ENCODE peak calls at places on chromosomes 2 and 18, in five cellular contexts. L is CD8-positive, alpha-beta T cell; Z is H1; G is Peyer's patch; N is coronary artery. U is an unnamed sample.

GRCh38 chr2:26555246-26556133 is 77.6 kb upstream of the OTOF start:
- DNase-seq in L (no peak), Z (no peak), G (no peak), N (no peak), U (no peak)

GRCh38 chr18:36195427-36196122 is 8.3 kb downstream of the MOCOS start:
- DNase-seq in L (no peak), Z (no peak), G (no peak), N (no peak), U (no peak)

GRCh38 chr2:200258881-200259576 is 47.5 kb upstream of the SPATS2L start:
- DNase-seq in L (no peak), Z (no peak), G (no peak), N (no peak), U (no peak)

GRCh38 chr18:35114305-35114704 is 73.1 kb downstream of the MAPRE2 start:
- DNase-seq in L (no peak), Z (no peak), G (no peak), N (no peak), U (no peak)

GRCh38 chr2:24779121-24779520 is 14.1 kb downstream of the PTRHD1 start:
- DNase-seq in L (no peak), Z (peak; percentile 16), G (no peak), N (no peak), U (no peak)

GRCh38 chr2:160140471-160140870 is 59.6 kb downstream of the ITGB6 start:
- DNase-seq in L (no peak), Z (no peak), G (no peak), N (no peak), U (peak; percentile 25)

GRCh38 chr2:79530443-79530842 is 17.6 kb downstream of the CTNNA2 start:
- DNase-seq in L (no peak), Z (no peak), G (no peak), N (no peak), U (no peak)

GRCh38 chr2:48723125-48723524 is 32.4 kb downstream of the LHCGR start:
- DNase-seq in L (no peak), Z (no peak), G (no peak), N (no peak), U (peak; percentile 42)

GRCh38 chr2:9380702-9381628 is 42.4 kb downstream of the ITGB1BP1 start:
- DNase-seq in L (no peak), Z (no peak), G (peak; percentile 45), N (no peak), U (peak; percentile 98)

GRCh38 chr2:47048801-47049480 is 106.2 kb downstream of the STPG4 start:
- DNase-seq in L (peak; percentile 12), Z (no peak), G (no peak), N (no peak), U (no peak)

GRCh38 chr18:3481696-3482210 is 31.8 kb downstream of the TGIF1 start:
- DNase-seq in L (no peak), Z (peak; percentile 61), G (no peak), N (no peak), U (no peak)

GRCh38 chr2:54904836-54905235 is 145.4 kb downstream of the RTN4 start:
- DNase-seq in L (no peak), Z (no peak), G (peak; percentile 74), N (no peak), U (no peak)

GRCh38 chr2:157751462-157752058 is 122.9 kb upstream of the ACVR1C start:
- DNase-seq in L (peak; percentile 17), Z (peak; percentile 76), G (no peak), N (no peak), U (no peak)

GRCh38 chr2:106839849-106840595 is 45.9 kb downstream of the ST6GAL2 start:
- DNase-seq in L (no peak), Z (peak; percentile 67), G (no peak), N (no peak), U (peak; percentile 16)

GRCh38 chr2:15159751-15160177 is 401.4 kb downstream of the NBAS start:
- DNase-seq in L (no peak), Z (no peak), G (no peak), N (no peak), U (peak; percentile 60)

GRCh38 chr2:135996304-135996703 is 10.9 kb upstream of the DARS1 start:
- DNase-seq in L (no peak), Z (no peak), G (no peak), N (no peak), U (no peak)

GRCh38 chr2:181357979-181358378 is 99.2 kb upstream of the ITGA4 start:
- DNase-seq in L (no peak), Z (no peak), G (no peak), N (no peak), U (no peak)

GRCh38 chr2:179265082-179265575 is 497 bp upstream of the SESTD1 start:
- DNase-seq in L (no peak), Z (no peak), G (no peak), N (no peak), U (no peak)

GRCh38 chr18:50201476-50201875 is 6.5 kb upstream of the MYO5B start:
- DNase-seq in L (no peak), Z (no peak), G (no peak), N (no peak), U (no peak)

GRCh38 chr2:53632714-53633113 is 134.9 kb upstream of the CHAC2 start:
- DNase-seq in L (no peak), Z (no peak), G (no peak), N (no peak), U (no peak)

GRCh38 chr2:42808301-42808700 is 15.9 kb upstream of the HAAO start:
- DNase-seq in L (no peak), Z (peak; percentile 39), G (no peak), N (no peak), U (no peak)

GRCh38 chr2:120622886-120623753 is 112.5 kb upstream of the GLI2 start:
- DNase-seq in L (no peak), Z (no peak), G (no peak), N (no peak), U (no peak)

GRCh38 chr2:204180671-204181070 is 244.1 kb downstream of the ICOS start:
- DNase-seq in L (no peak), Z (no peak), G (no peak), N (no peak), U (no peak)

GRCh38 chr2:162058973-162059668 is 14.9 kb downstream of the DPP4 start:
- DNase-seq in L (no peak), Z (no peak), G (no peak), N (no peak), U (no peak)

GRCh38 chr2:68605939-68606338 is 37.4 kb upstream of the PROKR1 start:
- DNase-seq in L (no peak), Z (no peak), G (no peak), N (no peak), U (no peak)

GRCh38 chr2:239695728-239696240 is 295.0 kb upstream of the HDAC4 start:
- DNase-seq in L (no peak), Z (no peak), G (no peak), N (no peak), U (no peak)

GRCh38 chr2:26399781-26400376 is 1.8 kb upstream of the DRC1 start:
- DNase-seq in L (no peak), Z (no peak), G (no peak), N (no peak), U (no peak)

GRCh38 chr2:169828141-169828811 is 1.0 kb downstream of the UBR3 start:
- DNase-seq in L (peak; percentile 56), Z (no peak), G (no peak), N (peak; percentile 80), U (no peak)

GRCh38 chr2:109321570-109321969 is 192.6 kb downstream of the SH3RF3 start:
- DNase-seq in L (no peak), Z (no peak), G (no peak), N (no peak), U (no peak)

GRCh38 chr2:105144128-105144940 is 97.2 kb upstream of the GPR45 start:
- DNase-seq in L (no peak), Z (no peak), G (no peak), N (no peak), U (no peak)

GRCh38 chr2:14363976-14364375 is 268.5 kb upstream of the LRATD1 start:
- DNase-seq in L (no peak), Z (no peak), G (peak; percentile 50), N (no peak), U (peak; percentile 2)

GRCh38 chr2:197435598-197436435 is 989 bp upstream of the SF3B1 start:
- DNase-seq in L (no peak), Z (no peak), G (no peak), N (no peak), U (no peak)

GRCh38 chr2:60517441-60517840 is 36.0 kb downstream of the BCL11A start:
- DNase-seq in L (no peak), Z (no peak), G (no peak), N (no peak), U (no peak)

DNA sequence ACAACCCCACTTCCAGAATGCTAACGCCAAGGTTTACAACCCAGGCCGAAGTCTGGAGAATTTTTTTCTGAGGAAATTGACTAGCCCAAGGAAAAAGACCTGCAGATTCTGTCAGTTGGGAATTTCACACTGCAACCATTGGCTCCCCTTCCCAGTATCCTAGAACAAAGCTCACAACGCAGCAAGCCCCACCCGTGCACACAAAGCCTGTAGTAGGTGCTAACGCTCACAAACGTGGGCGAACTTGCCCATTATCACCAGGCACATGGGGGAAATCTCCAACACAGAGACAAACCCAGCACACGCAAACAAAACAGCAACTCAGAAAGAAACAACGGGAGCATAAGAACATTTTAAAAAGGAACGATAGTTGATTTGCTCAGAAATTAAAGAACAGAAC is 265.1 kb downstream of the EIPR1 start:
- DNase-seq in L (no peak), Z (no peak), G (no peak), N (peak; percentile 28), U (no peak)
- TF ChIP-seq CTCF in L (no peak), Z (no peak), G (no peak), N (no peak), U (no peak)

DNA sequence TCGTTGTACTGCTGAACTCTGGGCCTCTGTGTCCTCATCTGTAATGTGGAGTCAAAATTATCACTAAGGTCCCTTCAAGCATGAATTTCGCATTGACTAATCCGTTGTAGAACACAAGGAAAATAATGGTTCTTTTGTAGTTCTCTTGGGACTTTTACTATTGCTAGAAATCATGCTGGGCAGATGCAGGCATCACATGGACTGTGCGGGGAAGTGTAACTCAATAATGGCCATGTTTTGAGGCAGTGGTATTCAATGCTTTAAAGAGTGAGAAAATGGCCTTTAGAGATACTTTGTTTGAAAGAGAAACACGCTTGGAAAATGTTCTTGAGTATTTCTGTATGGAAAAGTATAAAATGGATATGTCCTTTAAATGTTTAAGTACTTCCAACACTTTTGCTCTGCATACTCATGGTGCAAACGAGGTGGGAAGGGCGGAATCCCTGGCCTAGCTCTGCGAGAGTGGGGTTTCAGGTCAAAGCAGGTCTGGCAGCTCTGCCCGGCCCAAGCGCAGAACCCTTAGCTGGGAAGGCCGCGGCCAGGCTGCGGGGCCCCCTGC is 117.3 kb upstream of the MSTN start:
- DNase-seq in L (no peak), Z (no peak), G (no peak), N (no peak), U (no peak)
- H3K4me3 ChIP-seq in L (peak overlapping the region; percentile 46), Z (peak overlapping the region; percentile 80), G (peak overlapping the region; percentile 51), N (peak overlapping the region; percentile 79), U (peak overlapping the region; percentile 59)

GRCh38 chr18:54557958-54558357 is 33.1 kb upstream of the DYNAP start:
- DNase-seq in L (no peak), Z (no peak), G (no peak), N (no peak), U (no peak)
- TF ChIP-seq CTCF in L (no peak), Z (no peak), G (no peak), N (no peak), U (no peak)

DNA sequence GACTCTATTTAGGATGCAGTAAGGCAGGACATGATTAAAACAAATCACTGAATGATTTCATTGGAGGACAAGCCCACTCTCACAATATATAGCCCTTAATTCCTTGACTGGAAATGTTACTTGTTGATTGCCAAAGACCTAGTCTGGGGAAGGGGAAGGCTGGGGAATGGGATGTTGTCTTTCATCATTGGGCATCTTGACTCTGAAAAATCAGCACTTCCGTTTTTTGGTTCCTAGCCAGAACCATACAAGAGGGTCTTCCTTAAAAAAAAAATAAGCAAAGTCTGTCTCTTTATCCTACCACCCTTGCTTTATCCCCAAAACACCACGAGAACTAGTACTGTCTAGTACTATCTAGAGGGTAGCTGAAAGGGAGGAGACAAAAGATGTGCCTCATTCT is 56.0 kb downstream of the NEMP2 start:
- DNase-seq in L (no peak), Z (no peak), G (no peak), N (no peak), U (no peak)
- H3K4me3 ChIP-seq in L (no peak overlapping the region), Z (no peak overlapping the region), G (no peak overlapping the region), N (no peak overlapping the region), U (no peak overlapping the region)

U was measured in retinal pigment epithelial cell.